ENCODE peak calls at places on chromosomes 1 and 21, in six cellular contexts. Z, Y, K, C, X and N are unnamed samples.

GRCh38 chr1:89271616-89272015 is 1.0 kb downstream of the GBP5 start:
- DNase-seq in Y (peak), C (no peak), X (no peak), K (peak), Z (peak), N (no peak)

GRCh38 chr1:100304921-100305320 is 38.9 kb downstream of the RTCA start:
- DNase-seq in Y (no peak), K (no peak), C (no peak), Z (no peak), X (no peak), N (no peak)

GRCh38 chr1:16491056-16491675 is 22.9 kb downstream of the RNU1-1 start:
- DNase-seq in Y (no peak), K (no peak), C (no peak), X (no peak), Z (no peak), N (no peak)

GRCh38 chr1:214551052-214551435 is 358 bp downstream of the PTPN14 start:
- DNase-seq in K (peak), Y (peak), X (no peak), C (peak), Z (no peak), N (no peak)

GRCh38 chr1:230077436-230078221 is 10.6 kb downstream of the GALNT2 start:
- DNase-seq in K (peak), Z (peak), Y (peak), X (no peak), C (no peak), N (peak)

GRCh38 chr1:34879230-34879629 is 19.7 kb upstream of the SMIM12 start:
- DNase-seq in Y (no peak), Z (no peak), K (no peak), X (no peak), C (no peak), N (no peak)

GRCh38 chr1:111448482-111448917 is 556 bp downstream of the WDR77 start:
- DNase-seq in K (peak), Z (no peak), Y (peak), X (peak), C (peak), N (no peak)

GRCh38 chr1:173888749-173889148 is 20.6 kb downstream of the ZBTB37 start:
- DNase-seq in Y (no peak), C (no peak), K (no peak), Z (no peak), X (no peak), N (no peak)

GRCh38 chr1:14697371-14697770 is 98.9 kb downstream of the KAZN start:
- DNase-seq in C (no peak), K (no peak), Z (no peak), Y (no peak), X (no peak), N (no peak)

GRCh38 chr1:194358208-194358581 is 1171.8 kb upstream of the B3GALT2 start:
- DNase-seq in Z (no peak), K (no peak), Y (no peak), C (no peak), X (no peak), N (no peak)

GRCh38 chr1:111515291-111516007 is 12.0 kb upstream of the ADORA3 start:
- DNase-seq in Z (peak), X (peak), K (peak), C (no peak), Y (peak), N (no peak)

GRCh38 chr1:170660874-170661645 is 2.9 kb upstream of the PRRX1 start:
- DNase-seq in K (no peak), Z (peak), Y (peak), X (no peak), C (no peak), N (no peak)

GRCh38 chr1:195894411-195894810 is 713.8 kb downstream of the KCNT2 start:
- DNase-seq in X (no peak), C (peak), Y (peak), K (no peak), Z (peak), N (peak)

GRCh38 chr1:8988618-8988967 is 37.6 kb downstream of the SLC2A7 start:
- DNase-seq in X (no peak), Z (no peak), Y (no peak), K (no peak), C (no peak), N (no peak)

GRCh38 chr1:37954316-37954971 is 7.6 kb upstream of the INPP5B start:
- DNase-seq in K (no peak), Y (no peak), X (no peak), C (no peak), Z (no peak), N (no peak)

GRCh38 chr1:171943973-171944561 is 102.8 kb downstream of the DNM3 start:
- DNase-seq in C (no peak), K (no peak), Z (no peak), Y (no peak), X (no peak), N (no peak)

GRCh38 chr1:180136968-180137356 is 17.7 kb upstream of the QSOX1 start:
- DNase-seq in K (no peak), X (no peak), Y (no peak), Z (no peak), C (no peak), N (no peak)

GRCh38 chr1:227225715-227226346 is 92.5 kb downstream of the CDC42BPA start:
- DNase-seq in C (no peak), X (no peak), K (peak), Z (peak), Y (peak), N (no peak)

GRCh38 chr21:35932232-35932911 is 128.0 kb downstream of the SETD4 start:
- DNase-seq in Z (peak), K (peak), X (no peak), C (peak), Y (peak), N (peak)

GRCh38 chr1:44507490-44508396 is 102.7 kb downstream of the RNF220 start:
- DNase-seq in C (no peak), K (no peak), Z (no peak), X (no peak), Y (no peak), N (no peak)

GRCh38 chr1:237756304-237756967 is 134.3 kb downstream of the ZP4 start:
- DNase-seq in K (no peak), X (no peak), Y (no peak), C (no peak), Z (no peak), N (no peak)

GRCh38 chr1:182634306-182635072 is 30.3 kb upstream of the RGS16 start:
- DNase-seq in X (no peak), C (no peak), Z (no peak), K (no peak), Y (no peak), N (no peak)

GRCh38 chr1:227424159-227424680 is 105.9 kb upstream of the CDC42BPA start:
- DNase-seq in Z (no peak), X (no peak), Y (no peak), C (no peak), K (no peak), N (no peak)

GRCh38 chr1:40372658-40373322 is 737 bp upstream of the SMAP2 start:
- DNase-seq in K (no peak), X (no peak), Z (no peak), Y (no peak), C (no peak), N (no peak)

GRCh38 chr1:111855260-111855659 is 99.6 kb downstream of the DDX20 start:
- DNase-seq in Y (no peak), Z (no peak), C (no peak), K (no peak), X (no peak), N (no peak)

GRCh38 chr1:156644146-156644545 is 2.2 kb downstream of the BCAN start:
- DNase-seq in Z (no peak), X (no peak), Y (no peak), C (no peak), K (no peak), N (no peak)

GRCh38 chr1:228920791-228921190 is 185.5 kb downstream of the RHOU start:
- DNase-seq in K (no peak), X (no peak), C (no peak), Y (peak), Z (peak), N (no peak)
- H3K4me3 ChIP-seq in K (no peak), X (no peak), C (no peak), Y (no peak), Z (no peak), N (no peak)

GRCh38 chr1:17550684-17551584 is 11.4 kb downstream of the ARHGEF10L start:
- DNase-seq in Y (no peak), X (no peak), C (no peak), K (no peak), Z (no peak), N (no peak)
- H3K4me3 ChIP-seq in Y (no peak), X (no peak), C (no peak), K (no peak), Z (no peak), N (no peak)

GRCh38 chr1:53558916-53559315 is 99.7 kb downstream of the DMRTB1 start:
- DNase-seq in Y (no peak), C (no peak), X (no peak), Z (no peak), K (no peak), N (no peak)
- H3K4me3 ChIP-seq in Y (no peak), C (no peak), X (no peak), Z (no peak), K (no peak), N (no peak)

GRCh38 chr1:41933106-41933505 is 14.4 kb upstream of the HIVEP3 start:
- DNase-seq in X (no peak), K (no peak), Z (no peak), Y (no peak), C (no peak), N (no peak)
- H3K4me3 ChIP-seq in X (no peak), K (no peak), Z (no peak), Y (no peak), C (no peak), N (no peak)

DNA sequence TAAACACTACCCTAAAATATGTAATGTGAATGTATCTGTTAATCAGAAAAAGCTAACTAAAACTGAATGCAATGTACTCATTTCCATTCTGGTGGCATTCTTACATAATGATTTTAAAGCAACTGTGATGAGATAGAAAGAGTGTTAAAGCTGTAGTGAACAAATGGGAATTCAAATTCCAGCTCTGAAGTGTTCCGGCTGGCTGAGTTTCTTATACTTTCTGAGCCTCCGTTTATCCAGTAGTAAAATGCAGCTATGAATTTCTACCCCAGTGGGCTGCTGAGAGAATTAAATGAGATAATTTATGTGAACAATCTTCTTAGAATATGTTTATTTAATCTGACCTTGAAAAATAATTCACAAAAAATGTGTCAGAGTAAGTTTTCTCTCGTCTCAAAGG is 486.8 kb downstream of the USP25 start:
- DNase-seq in Z (no peak), C (no peak), K (no peak), Y (no peak), X (no peak), N (no peak)
- H3K4me3 ChIP-seq in Z (no peak), C (no peak), K (no peak), Y (no peak), X (no peak), N (no peak)